ENCODE peak calls at places on chromosome 5, in eight cellular contexts. Y is neural progenitor cell; V is fibroblast of lung; H is CD8-positive, alpha-beta memory T cell; E is gastrocnemius medialis; Q is mesendoderm; B is lower lobe of right lung; L is esophagus squamous epithelium. K is an unnamed sample. For H3K4me1, the result is how much of the 10 kb centered on the place peaks cover.

GRCh38 chr5:142109356-142110045 is 922 bp downstream of the NDFIP1 start:
- DNase-seq in E (no peak), Q (peak), H (no peak), L (no peak), V (peak), Y (peak), B (no peak), K (no peak)

GRCh38 chr5:181189363-181189961 is 15.5 kb downstream of the TRIM7 start:
- DNase-seq in Y (peak), B (no peak), Q (no peak), V (peak), L (no peak), E (no peak), H (peak), K (no peak)

GRCh38 chr5:6365142-6365976 is 13.0 kb downstream of the MED10 start:
- DNase-seq in L (no peak), B (no peak), V (peak), Q (no peak), H (no peak), E (no peak), Y (no peak), K (no peak)

GRCh38 chr5:13859285-13859684 is 85.2 kb downstream of the DNAH5 start:
- DNase-seq in E (no peak), B (no peak), Y (no peak), L (no peak), H (no peak), Q (peak), V (no peak), K (no peak)

GRCh38 chr5:9156282-9156681 is 389.6 kb downstream of the SEMA5A start:
- DNase-seq in H (no peak), V (peak), B (no peak), L (no peak), E (peak), Y (peak), Q (peak), K (no peak)

GRCh38 chr5:77636423-77637169 is 1.9 kb downstream of the OTP start:
- DNase-seq in Y (peak), B (no peak), L (no peak), Q (peak), V (no peak), E (no peak), H (no peak), K (no peak)

GRCh38 chr5:72121052-72121451 is 13.8 kb downstream of the MAP1B start:
- DNase-seq in H (no peak), B (no peak), E (no peak), Q (no peak), L (no peak), V (no peak), Y (no peak), K (no peak)

GRCh38 chr5:98796197-98796972 is 22.9 kb downstream of the RGMB start:
- DNase-seq in L (no peak), H (no peak), B (no peak), Y (peak), Q (peak), E (no peak), V (peak), K (no peak)

GRCh38 chr5:96986450-96986849 is 50.6 kb downstream of the LNPEP start:
- DNase-seq in V (no peak), Y (no peak), Q (no peak), H (no peak), E (no peak), B (no peak), L (no peak), K (no peak)

GRCh38 chr5:54793612-54794436 is 191.6 kb downstream of the ESM1 start:
- DNase-seq in H (no peak), Q (no peak), L (no peak), E (no peak), Y (no peak), B (no peak), V (peak), K (no peak)

GRCh38 chr5:132411382-132411925 is 41.9 kb downstream of the SLC22A5 start:
- DNase-seq in Y (no peak), V (no peak), H (no peak), B (no peak), Q (no peak), E (peak), L (no peak), K (no peak)

GRCh38 chr5:149559712-149560111 is 8.5 kb upstream of the CSNK1A1 start:
- DNase-seq in E (no peak), V (peak), B (no peak), L (no peak), Y (no peak), Q (no peak), H (no peak), K (no peak)

GRCh38 chr5:142360051-142360498 is 35.3 kb upstream of the SPRY4 start:
- DNase-seq in V (no peak), H (no peak), L (no peak), E (no peak), B (no peak), Q (peak), Y (no peak), K (no peak)

GRCh38 chr5:164191240-164191639 is 685.8 kb downstream of the MAT2B start:
- DNase-seq in B (no peak), V (peak), L (no peak), E (no peak), Q (no peak), Y (no peak), H (no peak), K (no peak)

GRCh38 chr5:164301136-164301535 is 795.7 kb downstream of the MAT2B start:
- DNase-seq in Y (no peak), H (no peak), E (no peak), V (no peak), Q (no peak), B (no peak), L (no peak), K (no peak)

GRCh38 chr5:149205625-149206523 is 64.6 kb downstream of the ABLIM3 start:
- DNase-seq in E (peak), H (no peak), V (peak), Q (no peak), L (no peak), Y (no peak), B (peak), K (no peak)

GRCh38 chr5:38453506-38453905 is 102.9 kb downstream of the LIFR start:
- DNase-seq in H (peak), E (no peak), V (no peak), B (no peak), L (no peak), Y (no peak), Q (no peak), K (no peak)

GRCh38 chr5:179407191-179408175 is 62.2 kb upstream of the ADAMTS2 start:
- DNase-seq in V (no peak), H (no peak), Y (no peak), L (no peak), E (no peak), B (no peak), Q (no peak), K (no peak)

GRCh38 chr5:34487202-34487879 is 168.8 kb upstream of the RAI14 start:
- DNase-seq in B (peak), V (peak), L (no peak), E (no peak), Y (no peak), Q (no peak), H (no peak), K (no peak)

GRCh38 chr5:25006734-25007133 is 362.0 kb upstream of the CDH10 start:
- DNase-seq in Y (peak), V (peak), H (no peak), L (no peak), Q (peak), E (no peak), B (no peak), K (no peak)

GRCh38 chr5:71883745-71884103 is 164.6 kb downstream of the CARTPT start:
- DNase-seq in L (no peak), H (no peak), E (no peak), Q (no peak), B (no peak), Y (no peak), V (no peak), K (no peak)

GRCh38 chr5:177447611-177448243 is 1.1 kb downstream of the PRR7 start:
- DNase-seq in B (no peak), Q (peak), E (no peak), Y (peak), H (no peak), L (no peak), V (peak), K (peak)

GRCh38 chr5:98453309-98453708 is 320.2 kb upstream of the RGMB start:
- DNase-seq in V (no peak), H (no peak), B (no peak), Q (no peak), E (no peak), Y (no peak), L (no peak), K (no peak)

GRCh38 chr5:24364711-24365110 is 280.1 kb downstream of the CDH10 start:
- DNase-seq in L (no peak), B (no peak), Q (no peak), H (no peak), E (no peak), Y (no peak), V (no peak), K (no peak)

GRCh38 chr5:78677777-78678668 is 29.5 kb upstream of the LHFPL2 start:
- DNase-seq in Y (no peak), H (no peak), E (peak), V (peak), B (no peak), Q (peak), L (no peak), K (peak)

GRCh38 chr5:78288246-78288645 is 6.3 kb downstream of the AP3B1 start:
- DNase-seq in E (no peak), H (no peak), B (no peak), Y (no peak), V (no peak), Q (no peak), L (no peak), K (no peak)

GRCh38 chr5:73763300-73764032 is 137.5 kb downstream of the ARHGEF28 start:
- DNase-seq in E (no peak), B (no peak), Y (no peak), V (no peak), L (no peak), Q (no peak), H (no peak), K (no peak)

GRCh38 chr5:163373401-163374066 is 63.9 kb upstream of the CCNG1 start:
- DNase-seq in H (no peak), Y (no peak), Q (no peak), E (no peak), L (no peak), B (no peak), V (no peak), K (no peak)

GRCh38 chr5:172299916-172300439 is 16.4 kb upstream of the UBTD2 start:
- DNase-seq in E (no peak), V (peak), H (no peak), Q (no peak), Y (no peak), B (no peak), L (no peak), K (no peak)

GRCh38 chr5:102581011-102581410 is 82.2 kb upstream of the SLCO6A1 start:
- DNase-seq in Y (no peak), H (no peak), B (no peak), L (no peak), Q (no peak), E (no peak), V (no peak), K (no peak)

GRCh38 chr5:145244251-145244650 is 590.9 kb downstream of the PRELID2 start:
- DNase-seq in V (no peak), B (no peak), L (no peak), H (no peak), E (no peak), Y (no peak), Q (no peak), K (no peak)

GRCh38 chr5:1722877-1723276 is 76.8 kb downstream of the MRPL36 start:
- DNase-seq in E (no peak), Y (no peak), L (no peak), V (no peak), H (no peak), Q (no peak), B (no peak), K (no peak)

GRCh38 chr5:112529525-112529924 is 110.4 kb upstream of the EPB41L4A start:
- DNase-seq in V (no peak), B (no peak), E (no peak), Q (peak), Y (peak), L (no peak), H (no peak), K (no peak)

GRCh38 chr5:107455111-107455544 is 215.6 kb downstream of the EFNA5 start:
- DNase-seq in L (no peak), B (no peak), V (peak), Y (peak), H (no peak), Q (peak), E (no peak), K (no peak)

GRCh38 chr5:181114844-181115778 is 15.9 kb downstream of the OR2V1 start:
- DNase-seq in L (no peak), H (no peak), B (no peak), V (peak), Q (peak), E (no peak), Y (peak), K (no peak)

GRCh38 chr5:4868140-4868735 is 271.9 kb upstream of the ADAMTS16 start:
- DNase-seq in L (no peak), E (no peak), B (peak), V (no peak), H (no peak), Y (peak), Q (peak), K (no peak)

GRCh38 chr5:91182763-91183162 is 200.4 kb downstream of the ARRDC3 start:
- DNase-seq in E (peak), Q (peak), B (no peak), H (no peak), V (peak), L (no peak), Y (no peak), K (no peak)

GRCh38 chr5:138386290-138386689 is 33.8 kb downstream of the KDM3B start:
- DNase-seq in E (peak), Q (no peak), L (no peak), B (no peak), Y (no peak), V (no peak), H (no peak), K (no peak)

GRCh38 chr5:94920570-94920969 is 302.1 kb downstream of the SLF1 start:
- DNase-seq in H (no peak), E (no peak), Q (no peak), L (no peak), B (no peak), Y (no peak), V (no peak), K (no peak)
- H3K27ac ChIP-seq in H (no peak), E (no peak), Q (no peak), L (no peak), B (no peak), Y (no peak), V (no peak), K (no peak)

DNA sequence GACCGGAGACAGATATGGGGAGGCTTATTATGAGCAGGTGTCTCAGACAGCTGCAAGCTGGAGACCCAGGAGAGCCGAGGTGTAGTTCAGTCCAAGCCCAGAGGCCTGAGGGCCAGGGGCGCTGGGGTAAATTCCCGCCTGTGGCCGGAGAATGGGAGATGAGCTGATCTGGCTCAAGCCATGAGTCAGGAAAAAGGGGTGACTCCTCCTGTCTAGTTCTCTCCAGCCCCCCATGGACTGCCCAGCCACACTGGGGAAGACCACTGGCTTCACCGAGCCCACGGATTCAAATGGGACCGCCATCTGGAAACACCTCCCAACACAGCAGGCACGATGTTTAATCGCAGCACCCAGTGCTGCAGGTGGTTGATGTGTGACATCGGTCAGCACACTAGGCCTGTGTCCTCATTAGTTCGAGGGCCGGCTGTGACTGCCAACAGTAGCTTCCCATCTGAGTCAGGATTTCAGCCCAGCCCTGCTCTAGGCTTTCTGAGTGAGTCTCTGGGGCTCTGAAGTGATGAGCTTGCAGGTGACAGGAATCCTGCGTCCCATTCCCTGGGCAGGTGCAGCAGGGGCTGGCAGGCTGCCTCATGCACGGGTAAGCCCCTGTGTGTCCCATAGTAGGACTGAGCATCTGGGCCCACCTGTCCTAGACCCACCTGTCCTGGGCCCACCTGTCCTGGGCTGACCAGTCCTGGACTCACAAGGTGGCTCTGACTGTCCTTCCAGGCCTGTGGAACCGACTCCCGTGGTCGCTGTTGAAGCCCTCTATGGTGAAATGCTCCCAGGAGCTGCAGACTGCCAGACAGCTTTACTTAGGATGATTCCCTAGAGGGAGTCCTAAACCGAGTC is 49.7 kb downstream of the AHRR start:
- DNase-seq in Q (no peak), L (no peak), E (no peak), B (peak), H (no peak), V (no peak), Y (no peak), K (no peak)
- H3K4me1 ChIP-seq in Q (under half), L (half or more), E (under half), B (under half), H (under half), V (under half), Y (under half), K (under half)

GRCh38 chr5:57953830-57954229 is 471.2 kb upstream of the ACTBL2 start:
- DNase-seq in Q (no peak), V (no peak), H (no peak), E (no peak), Y (no peak), L (no peak), B (no peak), K (no peak)
- H3K27ac ChIP-seq in Q (no peak), V (no peak), H (no peak), E (no peak), Y (no peak), L (no peak), B (no peak), K (no peak)

GRCh38 chr5:124060010-124060409 is 548.0 kb downstream of the CSNK1G3 start:
- DNase-seq in E (no peak), B (no peak), Y (no peak), L (no peak), Q (no peak), H (no peak), V (no peak), K (no peak)

GRCh38 chr5:124057161-124057814 is 545.3 kb downstream of the CSNK1G3 start:
- DNase-seq in B (peak), Q (no peak), E (peak), H (no peak), L (no peak), V (no peak), Y (no peak), K (no peak)

GRCh38 chr5:124060413-124061095 is 548.6 kb downstream of the CSNK1G3 start:
- DNase-seq in H (no peak), Q (no peak), V (no peak), L (no peak), B (no peak), Y (no peak), E (no peak), K (no peak)

GRCh38 chr5:124057815-124058231 is 545.8 kb downstream of the CSNK1G3 start:
- DNase-seq in B (no peak), H (no peak), L (no peak), Q (no peak), E (no peak), V (no peak), Y (no peak), K (no peak)

DNA sequence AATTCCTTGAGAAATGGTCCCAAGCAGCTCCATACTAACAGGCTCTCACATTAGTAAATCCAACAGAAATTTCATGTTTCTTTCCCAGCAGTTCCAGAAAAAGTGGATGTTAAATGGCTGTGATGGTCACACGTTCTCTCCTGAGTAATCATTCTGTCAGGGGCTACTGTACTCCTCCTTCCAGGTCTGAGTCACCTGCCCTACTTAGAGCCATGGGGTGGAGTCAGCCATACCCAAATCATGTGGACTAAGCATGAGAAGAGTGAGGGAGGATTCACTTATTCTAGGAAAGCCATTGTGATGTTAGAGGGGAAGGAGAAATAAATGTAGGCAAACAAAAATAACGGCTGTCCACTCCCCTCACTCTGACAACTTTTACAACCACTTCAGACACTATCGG is 547.2 kb downstream of the CSNK1G3 start:
- DNase-seq in V (no peak), B (no peak), H (no peak), E (no peak), Q (no peak), L (no peak), Y (no peak), K (no peak)
- H3K4me1 ChIP-seq in V (under half), B (under half), H (under half), E (under half), Q (under half), L (half or more), Y (under half), K (under half)

GRCh38 chr5:173483160-173483559 is 133.3 kb downstream of the BOD1 start:
- DNase-seq in B (no peak), Q (no peak), E (no peak), L (no peak), Y (no peak), V (no peak), H (no peak), K (no peak)

GRCh38 chr5:173477320-173478055 is 139.0 kb downstream of the BOD1 start:
- DNase-seq in B (no peak), H (no peak), Y (no peak), Q (no peak), L (no peak), V (peak), E (no peak), K (no peak)

GRCh38 chr5:173481821-173482220 is 134.6 kb downstream of the BOD1 start:
- DNase-seq in B (no peak), V (no peak), L (no peak), Y (no peak), H (no peak), E (no peak), Q (no peak), K (no peak)

GRCh38 chr5:173480896-173481295 is 135.6 kb downstream of the BOD1 start:
- DNase-seq in Q (no peak), L (no peak), H (no peak), B (no peak), E (no peak), Y (no peak), V (no peak), K (no peak)

DNA sequence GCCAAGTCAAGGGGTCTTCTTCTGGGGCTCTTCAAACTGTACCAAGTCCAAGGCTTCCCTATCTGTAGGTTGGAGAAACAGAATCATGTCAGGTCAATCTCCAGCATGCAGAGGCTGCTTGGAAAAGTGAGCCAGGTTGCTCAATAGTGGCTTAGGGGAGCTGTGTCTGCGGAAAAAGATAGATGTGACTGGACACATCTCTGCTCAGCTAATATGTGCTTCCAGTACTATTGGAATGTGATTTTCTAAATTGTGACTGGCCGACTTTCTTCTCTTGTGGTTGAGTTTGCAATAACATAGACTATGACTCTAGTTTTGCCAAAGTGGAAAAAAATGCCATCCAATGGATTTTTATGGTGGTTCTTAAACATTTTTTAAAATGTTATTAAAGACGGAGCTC is 136.7 kb downstream of the BOD1 start:
- DNase-seq in B (no peak), H (no peak), L (no peak), Y (no peak), V (peak), Q (no peak), E (no peak), K (no peak)
- H3K27ac ChIP-seq in B (no peak), H (no peak), L (no peak), Y (no peak), V (no peak), Q (no peak), E (no peak), K (no peak)